ENCODE peak calls at places on chromosomes 11 and 22, in six cellular contexts. C, U, H, V, I and A are unnamed samples.

GRCh38 chr11:64850979-64851567 is 6.6 kb upstream of the CDC42BPG start:
- DNase-seq in C (no peak), U (no peak), H (peak), V (no peak), I (no peak), A (peak)

GRCh38 chr22:40396882-40397281 is 26.5 kb downstream of the SGSM3 start:
- DNase-seq in C (no peak), U (no peak), H (no peak), V (no peak), I (no peak), A (no peak)

GRCh38 chr11:128379587-128380279 is 207.6 kb downstream of the ETS1 start:
- DNase-seq in C (no peak), U (no peak), H (peak), V (no peak), I (no peak), A (no peak)

GRCh38 chr22:46576556-46577351 is 39.3 kb upstream of the CELSR1 start:
- DNase-seq in C (no peak), U (no peak), H (peak), V (peak), I (no peak), A (peak)

GRCh38 chr11:18501629-18502028 is 25.1 kb downstream of the TSG101 start:
- DNase-seq in C (no peak), U (no peak), H (no peak), V (no peak), I (no peak), A (no peak)

GRCh38 chr11:75731095-75731494 is 13.5 kb downstream of the MOGAT2 start:
- DNase-seq in C (no peak), U (no peak), H (no peak), V (no peak), I (no peak), A (no peak)

GRCh38 chr11:1652778-1653540 is 23.4 kb downstream of the KRTAP5-5 start:
- DNase-seq in C (peak), U (peak), H (peak), V (peak), I (peak), A (peak)

GRCh38 chr22:38257650-38258246 is 15.1 kb downstream of the TMEM184B start:
- DNase-seq in C (no peak), U (no peak), H (no peak), V (no peak), I (no peak), A (no peak)

GRCh38 chr11:1520209-1520986 is 33.8 kb upstream of the MOB2 start:
- DNase-seq in C (no peak), U (no peak), H (no peak), V (no peak), I (no peak), A (no peak)

GRCh38 chr11:73361953-73362776 is 14.0 kb upstream of the RELT start:
- DNase-seq in C (no peak), U (no peak), H (no peak), V (no peak), I (no peak), A (no peak)

GRCh38 chr11:69382131-69383128 is 88.5 kb downstream of the MYEOV start:
- DNase-seq in C (peak), U (peak), H (no peak), V (no peak), I (peak), A (no peak)

GRCh38 chr11:74112877-74113276 is 57.9 kb downstream of the C2CD3 start:
- DNase-seq in C (no peak), U (no peak), H (no peak), V (no peak), I (no peak), A (no peak)

GRCh38 chr11:125382211-125382807 is 113.8 kb downstream of the FEZ1 start:
- DNase-seq in C (peak), U (no peak), H (no peak), V (no peak), I (no peak), A (no peak)

GRCh38 chr11:104332110-104332509 is 168.2 kb upstream of the PDGFD start:
- DNase-seq in C (no peak), U (no peak), H (no peak), V (no peak), I (no peak), A (no peak)

GRCh38 chr11:76321340-76321739 is 59.6 kb downstream of the THAP12 start:
- DNase-seq in C (no peak), U (no peak), H (no peak), V (no peak), I (no peak), A (no peak)

GRCh38 chr11:86802601-86803051 is 2.3 kb downstream of the PRSS23 start:
- DNase-seq in C (no peak), U (peak), H (no peak), V (no peak), I (no peak), A (no peak)

GRCh38 chr11:47161134-47161854 is 15.4 kb downstream of the ARFGAP2 start:
- DNase-seq in C (peak), U (peak), H (peak), V (peak), I (no peak), A (peak)

GRCh38 chr11:83046626-83047172 is 25.0 kb downstream of the RAB30 start:
- DNase-seq in C (no peak), U (no peak), H (no peak), V (no peak), I (no peak), A (no peak)

GRCh38 chr22:49975543-49976389 is 15.2 kb downstream of the PIM3 start:
- DNase-seq in C (peak), U (no peak), H (peak), V (no peak), I (peak), A (no peak)

GRCh38 chr11:70643642-70644041 is 245.3 kb downstream of the CTTN start:
- DNase-seq in C (no peak), U (no peak), H (no peak), V (no peak), I (no peak), A (no peak)

GRCh38 chr22:30033891-30034290 is 46.4 kb upstream of the HORMAD2 start:
- DNase-seq in C (no peak), U (no peak), H (no peak), V (no peak), I (no peak), A (no peak)

GRCh38 chr22:19811811-19812771 is 42.6 kb downstream of the GNB1L start:
- DNase-seq in C (peak), U (no peak), H (no peak), V (no peak), I (peak), A (no peak)

GRCh38 chr22:17265649-17266248 is 46.5 kb upstream of the ADA2 start:
- DNase-seq in C (no peak), U (no peak), H (no peak), V (no peak), I (no peak), A (no peak)

GRCh38 chr11:118910309-118911112 is 15.2 kb downstream of the BCL9L start:
- DNase-seq in C (peak), U (peak), H (peak), V (no peak), I (no peak), A (no peak)

GRCh38 chr11:45158891-45159605 is 12.6 kb downstream of the PRDM11 start:
- DNase-seq in C (no peak), U (no peak), H (no peak), V (no peak), I (peak), A (no peak)

GRCh38 chr22:25081409-25081824 is 118.2 kb upstream of the CRYBB3 start:
- DNase-seq in C (no peak), U (peak), H (peak), V (no peak), I (no peak), A (no peak)

GRCh38 chr11:78684377-78684776 is 109.7 kb upstream of the NARS2 start:
- DNase-seq in C (no peak), U (peak), H (no peak), V (no peak), I (no peak), A (no peak)

GRCh38 chr11:7833527-7833926 is 36.8 kb upstream of the OR5P2 start:
- DNase-seq in C (no peak), U (no peak), H (no peak), V (no peak), I (no peak), A (no peak)

GRCh38 chr11:63508745-63509144 is 2.9 kb downstream of the LGALS12 start:
- DNase-seq in C (no peak), U (no peak), H (no peak), V (no peak), I (no peak), A (no peak)

GRCh38 chr11:126477526-126478275 is 122.2 kb downstream of the ST3GAL4 start:
- DNase-seq in C (no peak), U (peak), H (no peak), V (peak), I (no peak), A (no peak)

GRCh38 chr22:38187413-38188212 is 6.0 kb upstream of the PLA2G6 start:
- DNase-seq in C (no peak), U (no peak), H (no peak), V (no peak), I (no peak), A (no peak)

GRCh38 chr11:64839335-64839734 is 5.1 kb downstream of the CDC42BPG start:
- DNase-seq in C (no peak), U (no peak), H (no peak), V (no peak), I (no peak), A (no peak)

GRCh38 chr11:120511116-120511803 is at the start of gene GRIK4:
- DNase-seq in C (peak), U (peak), H (peak), V (peak), I (peak), A (peak)

GRCh38 chr11:44868455-44869421 is 81.9 kb downstream of the TP53I11 start:
- DNase-seq in C (no peak), U (no peak), H (no peak), V (no peak), I (no peak), A (no peak)

GRCh38 chr22:45483918-45484499 is 18.7 kb upstream of the FBLN1 start:
- DNase-seq in C (peak), U (no peak), H (no peak), V (no peak), I (peak), A (no peak)

GRCh38 chr22:38923463-38924196 is 33.8 kb upstream of the APOBEC3A start:
- DNase-seq in C (peak), U (peak), H (no peak), V (no peak), I (no peak), A (no peak)

GRCh38 chr11:120612363-120613263 is 101.1 kb downstream of the GRIK4 start:
- DNase-seq in C (no peak), U (peak), H (no peak), V (no peak), I (no peak), A (peak)

GRCh38 chr11:66417000-66417399 is 3.8 kb upstream of the NPAS4 start:
- DNase-seq in C (no peak), U (no peak), H (no peak), V (peak), I (no peak), A (no peak)